ENCODE peak calls at places on chromosome 19, in six cellular contexts. A is stomach, W is A673, V is AG04450, C is IMR-90, R is esophagus squamous epithelium. Q is an unnamed sample. For H3K27me3, the result is how much of the 10 kb centered on the place peaks cover.

GRCh38 chr19:18743281-18743825 is 47.8 kb downstream of the COMP start:
- DNase-seq in C (peak), V (peak), A (peak), W (no peak), R (no peak), Q (peak)

GRCh38 chr19:9834726-9835506 is at the start of gene PIN1:
- DNase-seq in V (peak), C (peak), W (peak), A (peak), R (peak), Q (peak)

GRCh38 chr19:33683881-33684549 is 62.3 kb downstream of the CHST8 start:
- DNase-seq in R (no peak), A (no peak), C (peak), W (peak), V (peak), Q (peak)

GRCh38 chr19:46841458-46842083 is 9.1 kb downstream of the AP2S1 start:
- DNase-seq in A (peak), W (peak), C (peak), V (no peak), R (no peak), Q (no peak)

GRCh38 chr19:13475044-13475443 is 31.2 kb downstream of the CACNA1A start:
- DNase-seq in C (no peak), V (no peak), R (no peak), W (no peak), A (no peak), Q (no peak)

GRCh38 chr19:18699403-18700054 is 16.0 kb downstream of the CRTC1 start:
- DNase-seq in W (no peak), R (no peak), A (no peak), C (no peak), V (no peak), Q (no peak)

GRCh38 chr19:55080915-55081772 is 5.5 kb downstream of the EPS8L1 start:
- DNase-seq in V (no peak), C (peak), A (peak), R (no peak), W (peak), Q (peak)

GRCh38 chr19:52638601-52639000 is 446 bp upstream of the ZNF83 start:
- DNase-seq in W (no peak), C (peak), R (no peak), A (no peak), V (peak), Q (no peak)

GRCh38 chr19:47319923-47320871 is 10.5 kb downstream of the C5AR1 start:
- DNase-seq in A (no peak), W (no peak), R (no peak), C (no peak), V (no peak), Q (no peak)

GRCh38 chr19:8194528-8195275 is 14.5 kb upstream of the CERS4 start:
- DNase-seq in R (no peak), V (no peak), C (no peak), W (no peak), A (peak), Q (no peak)

GRCh38 chr19:48696353-48697010 is 711 bp downstream of the FUT2 start:
- DNase-seq in C (no peak), R (no peak), W (peak), A (peak), V (no peak), Q (no peak)

GRCh38 chr19:6071103-6071485 is 39.2 kb downstream of the RFX2 start:
- DNase-seq in C (peak), R (no peak), W (no peak), A (no peak), V (no peak), Q (peak)

GRCh38 chr19:2266183-2266993 is 10.2 kb upstream of the JSRP1 start:
- DNase-seq in C (peak), A (peak), V (peak), R (no peak), W (no peak), Q (peak)

GRCh38 chr19:7461841-7462629 is 26.8 kb downstream of the PEX11G start:
- DNase-seq in C (no peak), V (no peak), R (no peak), W (no peak), A (no peak), Q (no peak)

GRCh38 chr19:18839465-18840287 is 7.9 kb downstream of the UPF1 start:
- DNase-seq in W (no peak), A (peak), C (no peak), V (no peak), R (no peak), Q (no peak)

GRCh38 chr19:49362048-49362925 is at the start of gene TEAD2:
- DNase-seq in A (peak), C (peak), R (no peak), V (no peak), W (peak), Q (peak)

GRCh38 chr19:49557641-49558325 is 22.6 kb downstream of the NOSIP start:
- DNase-seq in V (no peak), C (no peak), R (no peak), W (no peak), A (no peak), Q (no peak)

GRCh38 chr19:53158119-53158656 is 665 bp downstream of the ZNF347 start:
- DNase-seq in C (peak), V (no peak), A (peak), R (no peak), W (peak), Q (no peak)

GRCh38 chr19:41882568-41883462 is at the start of gene ARHGEF1:
- DNase-seq in R (no peak), V (no peak), W (peak), C (no peak), A (peak), Q (no peak)

GRCh38 chr19:16370671-16371391 is 46.2 kb downstream of the KLF2 start:
- DNase-seq in W (no peak), R (no peak), A (no peak), C (no peak), V (no peak), Q (no peak)

GRCh38 chr19:3609779-3610719 is 3.4 kb upstream of the TBXA2R start:
- DNase-seq in C (no peak), V (no peak), W (peak), R (no peak), A (no peak), Q (no peak)
- H3K27me3 ChIP-seq in C (under half), V (under half), W (under half), R (under half), A (under half), Q (under half)

GRCh38 chr19:4575267-4575793 is 15.8 kb upstream of the SEMA6B start:
- DNase-seq in R (no peak), V (peak), W (peak), C (peak), A (no peak), Q (peak)
- TF ChIP-seq CTCF in R (no peak), V (no peak), W (no peak), C (no peak), A (no peak), Q (no peak)

GRCh38 chr19:40570313-40571004 is 6.2 kb upstream of the SHKBP1 start:
- DNase-seq in R (peak), V (peak), A (peak), C (peak), W (peak), Q (peak)
- H3K4me3 ChIP-seq in R (peak), V (peak), A (peak), C (peak), W (peak), Q (peak)

GRCh38 chr19:31349160-31349881 is at the start of gene TSHZ3:
- DNase-seq in C (peak), A (peak), W (peak), V (no peak), R (no peak), Q (peak)
- H3K27me3 ChIP-seq in C (under half), A (half or more), W (under half), V (under half), R (under half), Q (under half)

DNA sequence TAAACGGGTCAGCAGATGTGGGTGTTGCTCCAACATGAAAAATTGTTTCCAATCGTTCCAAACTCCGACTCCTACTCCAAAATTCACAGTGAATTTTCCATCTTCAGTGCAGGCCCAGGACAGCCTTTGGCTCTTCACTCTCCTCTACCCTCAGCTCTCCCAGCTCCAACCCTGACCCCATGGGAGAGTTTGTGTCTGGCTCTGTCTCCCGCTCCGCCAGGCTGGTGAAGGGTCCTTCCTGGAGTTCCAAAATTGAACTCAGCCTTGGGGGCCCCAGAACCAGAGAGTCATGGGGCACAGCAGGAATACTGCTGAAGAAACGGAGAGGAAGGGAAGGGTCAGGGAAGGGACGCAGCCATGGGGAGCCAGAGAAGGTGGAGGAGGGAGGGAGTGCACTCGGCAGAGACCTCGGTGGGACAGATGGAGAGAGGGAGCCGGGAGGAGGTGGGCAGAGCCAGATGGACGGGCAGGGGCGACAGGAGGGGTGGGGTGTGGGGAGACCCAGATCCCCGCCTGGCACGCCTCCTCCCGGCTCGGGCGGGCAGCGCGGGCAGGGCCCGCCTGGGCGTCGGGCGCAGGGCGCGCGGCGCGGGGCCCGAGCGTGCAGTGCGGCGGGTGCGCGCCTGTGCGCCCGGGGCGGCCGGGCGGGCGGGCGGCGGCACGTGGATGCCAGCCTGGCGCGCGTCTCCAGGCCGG is 45.7 kb downstream of the CELF5 start:
- DNase-seq in A (no peak), W (no peak), C (no peak), V (no peak), R (no peak), Q (no peak)
- TF ChIP-seq CTCF in A (no peak), W (no peak), C (no peak), V (no peak), R (no peak), Q (no peak)

DNA sequence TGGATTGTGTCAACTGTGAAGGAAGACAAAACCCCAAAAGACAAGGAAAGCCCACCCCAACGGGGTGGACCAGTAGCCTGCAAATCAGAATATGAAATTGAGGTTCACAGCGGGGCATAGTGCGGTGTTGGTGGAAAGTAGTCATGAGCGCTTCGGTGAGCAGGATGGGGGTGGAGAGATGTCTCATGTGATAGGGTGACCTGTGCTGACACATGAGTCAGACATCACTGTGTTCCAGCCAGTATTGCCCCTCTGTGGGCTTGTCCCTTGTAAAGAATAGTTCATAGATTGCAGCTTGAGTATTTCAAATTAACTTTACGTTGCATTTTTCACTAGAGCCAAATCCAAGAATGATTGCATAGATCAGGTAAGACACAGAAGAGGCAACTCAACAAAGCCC is 7.3 kb downstream of the ZNF69 start:
- DNase-seq in R (no peak), A (no peak), W (no peak), V (no peak), C (no peak), Q (no peak)
- H3K4me3 ChIP-seq in R (no peak), A (no peak), W (no peak), V (no peak), C (no peak), Q (no peak)